ENCODE peak calls at places on chromosomes 5 and 9, in five cellular contexts. C is CD8-positive, alpha-beta memory T cell; P is aorta; K is tibial nerve; F is K562. L is an unnamed sample. For H3K4me1, the result is how much of the 10 kb centered on the place peaks cover.

GRCh38 chr9:127664678-127665507 is 41.9 kb upstream of the CFAP157 start:
- DNase-seq in C (no peak), P (no peak), K (peak), F (no peak), L (no peak)

GRCh38 chr5:181181650-181182565 is 23.1 kb downstream of the TRIM7 start:
- DNase-seq in C (peak), P (peak), F (no peak), K (no peak), L (peak)

GRCh38 chr5:40428129-40428528 is 251.6 kb upstream of the PTGER4 start:
- DNase-seq in C (no peak), F (no peak), K (peak), P (no peak), L (no peak)

GRCh38 chr5:154868702-154869101 is 10.3 kb downstream of the CNOT8 start:
- DNase-seq in F (peak), P (no peak), C (no peak), K (no peak), L (no peak)

GRCh38 chr5:167633931-167634341 is 657.5 kb upstream of the WWC1 start:
- DNase-seq in K (no peak), F (no peak), P (no peak), C (no peak), L (no peak)

GRCh38 chr5:146079695-146080361 is 25.5 kb downstream of the PLAC8L1 start:
- DNase-seq in F (no peak), C (no peak), P (no peak), K (no peak), L (peak)

GRCh38 chr9:99778308-99778707 is 43.4 kb upstream of the NR4A3 start:
- DNase-seq in F (no peak), C (no peak), K (no peak), P (no peak), L (no peak)

GRCh38 chr5:133846478-133847226 is 121.8 kb downstream of the C5orf15 start:
- DNase-seq in F (no peak), K (no peak), C (no peak), P (no peak), L (no peak)

GRCh38 chr5:86909461-86909881 is 291.7 kb downstream of the COX7C start:
- DNase-seq in K (no peak), C (no peak), P (no peak), F (no peak), L (no peak)

GRCh38 chr9:131609116-131609830 is 64.0 kb downstream of the PRRT1B start:
- DNase-seq in P (no peak), K (peak), F (no peak), C (no peak), L (no peak)
- H3K4me1 ChIP-seq in P (under half), K (under half), F (under half), C (under half), L (under half)

GRCh38 chr5:67518227-67518626 is 321.6 kb upstream of the CD180 start:
- DNase-seq in K (no peak), P (no peak), F (no peak), C (no peak), L (no peak)
- H3K4me1 ChIP-seq in K (under half), P (under half), F (under half), C (under half), L (under half)

GRCh38 chr9:77735515-77735914 is 87.4 kb upstream of the GNA14 start:
- DNase-seq in C (no peak), P (no peak), F (no peak), K (no peak), L (no peak)
- H3K4me1 ChIP-seq in C (under half), P (under half), F (under half), K (under half), L (under half)

DNA sequence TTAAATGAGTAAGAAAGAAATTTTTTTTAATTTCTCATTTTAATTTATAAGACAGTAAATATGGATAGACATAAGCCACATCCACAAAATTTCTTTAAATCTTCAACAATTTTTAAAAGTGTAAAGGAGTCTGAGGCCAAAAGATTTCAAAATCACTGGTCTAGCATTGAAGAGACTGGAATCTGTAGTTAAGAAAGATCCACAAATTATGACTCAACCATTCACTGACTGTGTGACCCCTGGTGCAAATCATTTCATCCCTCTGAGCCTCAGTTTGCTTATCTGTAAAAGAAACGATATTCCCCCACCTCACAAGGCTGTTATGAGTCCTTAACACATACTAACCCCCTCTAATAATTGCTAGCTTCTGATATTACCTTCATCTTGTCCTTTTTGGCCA is 98.5 kb downstream of the EBF1 start:
- DNase-seq in K (no peak), P (no peak), C (no peak), F (no peak), L (no peak)
- H3K4me1 ChIP-seq in K (half or more), P (under half), C (under half), F (under half), L (under half)

DNA sequence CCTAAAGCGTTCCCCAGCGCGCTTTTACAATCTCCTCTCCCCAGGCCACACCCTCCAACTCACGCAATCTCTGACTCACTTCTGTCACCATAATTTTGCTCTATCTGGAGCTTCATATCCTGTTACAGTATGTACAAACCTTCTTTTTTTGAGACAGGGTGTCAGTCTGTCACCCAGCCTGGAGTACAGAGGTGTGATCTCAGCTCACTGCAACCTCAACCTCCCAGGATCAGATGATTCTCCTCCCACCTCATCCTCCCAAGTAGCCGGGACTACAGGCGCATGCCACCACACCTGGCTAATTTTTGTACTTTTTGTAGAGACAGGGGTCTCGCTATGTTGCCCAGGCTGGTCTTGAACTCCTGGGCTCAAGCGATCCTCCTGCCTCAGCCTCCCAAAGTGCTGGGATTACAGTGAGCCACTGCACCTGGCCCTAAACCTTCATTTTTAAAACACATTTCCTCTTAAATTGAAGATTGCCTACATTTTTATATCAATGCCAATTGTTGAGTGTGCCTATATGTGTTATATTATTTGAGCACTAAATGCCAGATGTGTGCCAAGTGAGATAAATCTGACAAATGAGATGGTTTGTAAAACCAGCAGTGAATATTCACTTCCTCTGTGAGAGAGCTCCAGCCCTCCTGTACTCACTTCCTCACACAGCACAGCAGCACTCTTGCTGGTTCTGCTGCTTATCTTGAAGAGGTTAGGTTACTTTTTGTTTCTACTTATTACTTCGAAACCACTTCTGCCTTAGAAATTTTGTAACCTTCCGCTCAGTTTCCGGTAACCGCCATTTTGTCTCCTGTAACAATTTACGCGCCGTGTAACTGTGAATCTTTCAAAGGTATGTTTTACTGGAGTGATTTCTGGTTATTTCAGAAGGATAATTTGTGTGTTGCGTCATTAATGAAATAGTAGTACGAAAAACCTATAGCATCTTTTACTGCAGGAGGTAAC is 57.9 kb downstream of the DOCK8 start:
- DNase-seq in C (peak), F (peak), P (no peak), K (peak), L (peak)
- H3K4me1 ChIP-seq in C (half or more), F (under half), P (under half), K (under half), L (under half)

DNA sequence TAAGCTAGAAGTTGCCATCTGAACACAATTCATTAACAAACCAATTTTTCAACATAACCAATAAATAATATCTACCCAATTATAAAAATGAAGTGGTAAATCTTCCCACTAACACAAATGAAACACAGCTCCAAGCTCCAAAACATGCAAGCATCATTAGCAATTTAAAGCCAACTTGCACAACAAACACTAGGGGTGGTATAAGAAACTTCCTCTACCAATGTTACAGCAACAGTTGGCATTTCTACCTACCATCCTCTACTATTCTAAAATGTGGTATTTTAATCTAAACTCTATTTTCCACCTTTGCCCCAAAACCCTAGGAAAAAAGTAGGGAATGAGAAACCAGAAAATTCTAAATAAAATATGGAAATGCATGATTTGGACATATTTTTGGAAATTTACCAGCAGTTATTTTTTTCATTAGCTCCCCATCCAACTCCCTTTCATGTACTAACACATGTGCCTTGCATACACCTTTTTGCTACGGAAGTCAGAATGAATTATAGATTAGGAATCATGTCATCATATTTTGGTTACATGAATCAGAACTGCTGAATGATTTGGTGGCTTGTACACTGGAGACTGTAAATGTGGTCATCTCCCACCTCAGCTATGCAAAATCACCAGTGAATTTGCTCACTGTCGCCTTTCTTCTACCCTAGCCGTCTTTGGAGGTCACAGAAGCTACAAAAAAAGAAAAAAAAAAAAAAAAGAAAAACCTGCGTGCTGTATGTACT is 4.1 kb downstream of the NR6A1 start:
- DNase-seq in P (no peak), F (no peak), K (no peak), C (no peak), L (no peak)
- H3K4me1 ChIP-seq in P (under half), F (under half), K (under half), C (under half), L (under half)

L was measured in CD4-positive, CD25-positive, alpha-beta regulatory T cell.